ENCODE peak calls at places on chromosomes 7 and 10, in seven cellular contexts. A, P, D, E, M, Q and Y are unnamed samples.

GRCh38 chr7:25124485-25125136 is 449 bp downstream of the CYCS start:
- DNase-seq in A (no peak), P (no peak), D (no peak), E (peak), M (peak), Q (peak), Y (no peak)

GRCh38 chr10:101008823-101009423 is 9.3 kb downstream of the LZTS2 start:
- DNase-seq in A (no peak), P (no peak), D (no peak), E (no peak), M (no peak), Q (no peak), Y (no peak)

GRCh38 chr7:85474234-85474633 is 287.4 kb upstream of the SEMA3D start:
- DNase-seq in A (no peak), P (peak), D (no peak), E (no peak), M (no peak), Q (no peak), Y (no peak)

GRCh38 chr10:1476106-1476803 is 261.1 kb downstream of the ADARB2 start:
- DNase-seq in A (no peak), P (no peak), D (no peak), E (no peak), M (no peak), Q (no peak), Y (no peak)

GRCh38 chr10:110442746-110443145 is 55.0 kb upstream of the DUSP5 start:
- DNase-seq in A (no peak), P (no peak), D (no peak), E (no peak), M (peak), Q (no peak), Y (no peak)

GRCh38 chr10:31000867-31001266 is 30.8 kb downstream of the ZNF438 start:
- DNase-seq in A (no peak), P (no peak), D (no peak), E (no peak), M (no peak), Q (no peak), Y (no peak)

GRCh38 chr10:8969853-8970252 is 915.4 kb downstream of the GATA3 start:
- DNase-seq in A (no peak), P (no peak), D (no peak), E (no peak), M (no peak), Q (no peak), Y (no peak)

GRCh38 chr7:152076324-152076821 is 50.9 kb downstream of the GALNT11 start:
- DNase-seq in A (peak), P (no peak), D (peak), E (no peak), M (no peak), Q (peak), Y (peak)

GRCh38 chr7:36036590-36036989 is 116.5 kb upstream of the EEPD1 start:
- DNase-seq in A (peak), P (no peak), D (no peak), E (no peak), M (no peak), Q (no peak), Y (no peak)

GRCh38 chr7:121286742-121287699 is 41.8 kb upstream of the WNT16 start:
- DNase-seq in A (no peak), P (peak), D (no peak), E (no peak), M (no peak), Q (no peak), Y (no peak)

GRCh38 chr10:35058686-35059085 is 31.5 kb downstream of the CUL2 start:
- DNase-seq in A (no peak), P (no peak), D (no peak), E (no peak), M (no peak), Q (no peak), Y (no peak)

GRCh38 chr7:133310232-133310852 is 57.5 kb downstream of the EXOC4 start:
- DNase-seq in A (peak), P (peak), D (peak), E (no peak), M (no peak), Q (no peak), Y (no peak)

GRCh38 chr10:103448751-103449150 is 3.4 kb downstream of the CALHM2 start:
- DNase-seq in A (peak), P (peak), D (peak), E (no peak), M (peak), Q (no peak), Y (peak)

GRCh38 chr10:51896849-51897248 is 197.5 kb upstream of the CSTF2T start:
- DNase-seq in A (no peak), P (peak), D (no peak), E (no peak), M (no peak), Q (no peak), Y (no peak)

GRCh38 chr7:35370694-35371093 is 116.8 kb upstream of the TBX20 start:
- DNase-seq in A (no peak), P (no peak), D (no peak), E (no peak), M (no peak), Q (no peak), Y (no peak)

GRCh38 chr10:54958844-54959243 is 157.8 kb upstream of the PCDH15 start:
- DNase-seq in A (peak), P (no peak), D (no peak), E (no peak), M (no peak), Q (no peak), Y (no peak)

GRCh38 chr10:51667992-51668689 is 31.3 kb downstream of the CSTF2T start:
- DNase-seq in A (peak), P (peak), D (no peak), E (no peak), M (no peak), Q (no peak), Y (no peak)

GRCh38 chr10:107561136-107561650 is 396.7 kb upstream of the SORCS1 start:
- DNase-seq in A (no peak), P (no peak), D (no peak), E (no peak), M (no peak), Q (no peak), Y (no peak)

GRCh38 chr10:1420663-1421362 is 316.5 kb downstream of the ADARB2 start:
- DNase-seq in A (no peak), P (no peak), D (peak), E (no peak), M (no peak), Q (peak), Y (peak)

GRCh38 chr10:7333995-7334964 is 76.6 kb downstream of the SFMBT2 start:
- DNase-seq in A (no peak), P (peak), D (no peak), E (no peak), M (no peak), Q (no peak), Y (no peak)

GRCh38 chr10:100996678-100997363 is 2.8 kb upstream of the LZTS2 start:
- DNase-seq in A (no peak), P (no peak), D (peak), E (no peak), M (peak), Q (peak), Y (no peak)

GRCh38 chr7:66188645-66189044 is 16.5 kb upstream of the TPST1 start:
- DNase-seq in A (no peak), P (no peak), D (no peak), E (no peak), M (no peak), Q (no peak), Y (no peak)

GRCh38 chr10:80410578-80411145 is 2.3 kb downstream of the PRXL2A start:
- DNase-seq in A (peak), P (no peak), D (no peak), E (no peak), M (no peak), Q (no peak), Y (no peak)

GRCh38 chr7:78232806-78233205 is 434.2 kb downstream of the PHTF2 start:
- DNase-seq in A (no peak), P (peak), D (no peak), E (no peak), M (no peak), Q (no peak), Y (no peak)

GRCh38 chr10:124626759-124627380 is 117.3 kb downstream of the FAM53B start:
- DNase-seq in A (no peak), P (no peak), D (no peak), E (no peak), M (no peak), Q (no peak), Y (peak)

GRCh38 chr10:124641282-124642075 is 102.7 kb downstream of the FAM53B start:
- DNase-seq in A (no peak), P (peak), D (peak), E (no peak), M (peak), Q (peak), Y (peak)

GRCh38 chr10:102948786-102949185 is 30.7 kb downstream of the CNNM2 start:
- DNase-seq in A (no peak), P (no peak), D (no peak), E (no peak), M (no peak), Q (no peak), Y (no peak)

GRCh38 chr10:63264852-63265617 is 131.9 kb downstream of the NRBF2 start:
- DNase-seq in A (peak), P (peak), D (peak), E (no peak), M (no peak), Q (peak), Y (no peak)

GRCh38 chr7:113099284-113099919 is 12.8 kb upstream of the GPR85 start:
- DNase-seq in A (no peak), P (peak), D (no peak), E (no peak), M (no peak), Q (no peak), Y (no peak)

DNA sequence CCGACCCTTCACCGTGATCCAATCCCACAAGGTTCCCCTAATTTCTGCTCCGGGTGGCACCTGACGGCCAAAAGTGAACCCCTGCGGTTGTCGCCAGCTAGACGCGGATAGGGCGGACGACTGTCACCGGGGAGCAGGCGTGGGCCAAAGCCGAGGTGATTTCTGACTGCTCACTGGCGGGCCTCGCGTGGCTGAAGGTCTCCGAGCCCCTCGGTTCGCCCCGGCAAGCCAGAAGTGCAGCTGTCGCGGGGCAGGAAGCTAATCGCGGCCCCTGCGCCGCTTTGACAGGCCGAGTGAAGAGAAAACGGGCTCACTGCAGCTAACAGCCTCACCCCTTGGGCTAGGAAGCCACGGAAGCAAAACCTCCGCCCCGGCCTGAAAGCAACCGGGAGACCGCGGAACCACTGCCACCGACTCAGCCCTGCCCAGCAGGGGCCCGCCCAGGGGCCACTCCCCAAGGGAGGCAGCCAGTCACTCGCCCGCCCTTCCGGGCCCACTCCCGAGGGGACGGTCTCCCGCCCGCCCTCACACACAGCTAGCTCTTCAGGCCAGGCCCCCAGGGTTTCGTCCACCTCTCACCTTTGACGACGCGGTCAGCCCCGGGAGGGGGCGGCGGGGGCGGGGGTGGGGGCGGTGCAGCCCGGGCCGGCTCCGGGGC is 469 bp downstream of the PPP3CB start:
- DNase-seq in A (peak), P (peak), D (peak), E (peak), M (peak), Q (peak), Y (peak)
- TF ChIP-seq POLR2A in A (peak), P (peak), D (no peak), E (no peak), M (peak), Q (peak), Y (peak)

DNA sequence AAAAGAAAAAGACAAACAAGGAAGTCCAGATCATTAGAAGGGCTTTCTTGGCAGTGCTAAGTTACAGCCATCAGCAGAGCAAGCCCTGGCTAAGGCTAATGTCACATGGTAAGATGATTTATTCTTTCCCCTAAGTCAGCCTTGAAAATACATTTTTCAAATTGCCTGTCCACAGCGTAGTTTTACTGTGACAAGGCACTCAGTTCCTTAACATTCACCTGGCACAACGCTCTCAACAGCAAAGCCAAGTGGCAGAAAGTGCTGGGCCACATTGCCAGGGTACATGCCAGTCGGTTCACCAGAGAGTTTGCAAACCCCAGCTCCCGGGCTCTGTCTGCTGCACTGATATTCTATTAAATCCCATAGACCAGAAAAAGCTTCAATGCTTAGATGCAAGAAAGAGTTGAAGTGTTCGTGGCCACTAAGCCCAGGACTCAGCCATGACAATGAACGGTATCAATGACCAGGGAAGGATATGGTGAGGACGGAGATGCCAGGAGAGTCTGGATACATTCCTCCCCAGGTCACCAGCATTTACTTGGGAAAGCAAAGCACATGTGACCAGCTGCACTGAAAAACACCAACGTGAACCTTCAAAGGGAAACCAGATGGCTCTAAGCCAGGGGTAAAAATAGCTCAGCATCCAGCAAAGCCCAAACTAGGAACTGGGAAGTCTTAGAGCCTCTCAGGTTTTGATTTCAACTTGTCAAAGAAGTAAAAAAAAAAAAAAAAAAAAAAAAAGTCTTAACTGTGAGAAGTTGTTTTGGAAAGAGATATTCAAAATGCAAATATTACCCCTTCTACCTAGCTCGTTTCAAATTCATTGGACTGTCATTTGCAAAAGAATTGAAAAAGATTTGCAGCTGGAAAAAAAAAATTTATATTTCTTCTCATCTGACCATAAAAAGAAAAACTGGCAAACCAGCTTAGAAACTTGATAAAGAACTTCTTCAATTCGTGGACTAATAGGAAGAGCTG is 23.9 kb upstream of the MPP7 start:
- DNase-seq in A (peak), P (peak), D (no peak), E (no peak), M (peak), Q (no peak), Y (no peak)
- TF ChIP-seq POLR2A in A (no peak), P (no peak), D (no peak), E (no peak), M (no peak), Q (no peak), Y (no peak)

DNA sequence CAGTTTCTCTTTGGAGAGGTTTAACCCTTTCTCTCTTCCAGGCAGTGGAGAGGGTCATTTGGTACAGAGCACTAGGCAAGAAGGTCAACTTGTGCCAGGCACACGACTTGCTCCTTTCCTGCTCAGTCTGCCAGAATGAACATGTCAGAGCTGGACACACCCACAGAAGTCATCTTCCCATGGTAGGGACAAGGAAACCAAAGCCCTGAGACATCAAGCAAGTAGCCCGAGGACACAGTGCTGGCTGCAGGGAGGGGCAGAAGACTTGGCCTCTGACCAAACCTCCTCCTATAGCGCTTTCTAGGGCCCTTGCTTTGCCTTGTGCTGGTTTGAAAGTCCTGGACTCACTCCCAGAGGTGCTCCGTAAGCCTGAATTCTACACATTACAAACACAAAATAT is 89.3 kb downstream of the ATXN7L1 start:
- DNase-seq in A (no peak), P (no peak), D (no peak), E (no peak), M (peak), Q (no peak), Y (no peak)
- TF ChIP-seq POLR2A in A (no peak), P (no peak), D (no peak), E (no peak), M (no peak), Q (no peak), Y (no peak)

DNA sequence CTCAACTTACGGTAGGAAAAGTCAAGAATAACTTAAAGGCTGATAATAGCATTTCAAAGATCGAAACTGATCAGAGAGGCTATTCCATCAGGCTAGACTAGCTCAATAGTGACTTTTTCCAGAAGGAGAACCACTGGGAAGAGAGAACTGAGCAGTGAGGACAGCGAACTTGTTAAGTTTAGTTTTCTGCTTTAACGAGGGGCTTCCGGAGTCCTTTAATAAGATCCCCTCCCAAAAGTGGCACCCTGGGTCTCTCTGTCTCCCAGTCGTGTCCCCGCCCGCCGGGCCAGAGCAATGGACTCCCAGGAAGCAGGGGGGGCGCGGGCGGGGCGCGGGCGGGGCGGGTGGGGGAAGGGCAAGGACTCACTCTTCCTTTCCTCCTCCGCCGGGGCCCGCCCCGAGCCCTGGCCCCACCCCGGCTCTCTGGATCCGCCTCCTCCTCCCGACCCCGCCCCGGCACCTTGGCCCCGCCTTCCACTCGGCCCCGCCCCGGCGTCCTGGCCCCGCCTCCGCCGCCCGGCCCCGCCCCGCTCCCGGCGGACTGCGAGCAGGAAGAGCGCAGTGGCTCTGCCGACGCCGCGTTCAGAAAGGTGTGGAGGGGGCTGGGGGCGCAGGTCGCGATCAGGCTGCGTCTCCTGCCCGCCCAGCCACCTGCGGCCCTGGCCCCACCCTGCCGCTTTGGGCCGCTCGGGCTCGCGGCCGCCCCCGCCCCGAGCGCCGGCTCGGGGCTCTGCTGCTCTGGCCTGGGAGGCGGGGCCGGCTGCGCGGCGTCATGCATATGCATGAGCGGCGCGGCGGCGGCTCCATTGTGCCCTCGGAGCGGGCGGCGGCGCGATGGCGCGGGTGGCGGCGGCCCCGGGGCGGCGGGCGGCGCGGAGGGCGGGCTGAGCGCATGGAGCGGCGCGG is at the start of gene ZMIZ2:
- DNase-seq in A (peak), P (peak), D (peak), E (peak), M (peak), Q (peak), Y (peak)
- TF ChIP-seq POLR2A in A (peak), P (peak), D (peak), E (peak), M (peak), Q (peak), Y (peak)

GRCh38 chr10:97633921-97634320 is 621 bp upstream of the MORN4 start:
- DNase-seq in A (no peak), P (no peak), D (peak), E (no peak), M (no peak), Q (no peak), Y (no peak)

GRCh38 chr10:97629289-97629688 is 4.0 kb downstream of the MORN4 start:
- DNase-seq in A (no peak), P (no peak), D (no peak), E (no peak), M (no peak), Q (no peak), Y (no peak)

GRCh38 chr10:97631098-97631497 is 2.2 kb downstream of the MORN4 start:
- DNase-seq in A (no peak), P (peak), D (no peak), E (no peak), M (no peak), Q (no peak), Y (no peak)

GRCh38 chr10:97635577-97635976 is 2.3 kb upstream of the MORN4 start:
- DNase-seq in A (no peak), P (no peak), D (no peak), E (no peak), M (no peak), Q (no peak), Y (no peak)

DNA sequence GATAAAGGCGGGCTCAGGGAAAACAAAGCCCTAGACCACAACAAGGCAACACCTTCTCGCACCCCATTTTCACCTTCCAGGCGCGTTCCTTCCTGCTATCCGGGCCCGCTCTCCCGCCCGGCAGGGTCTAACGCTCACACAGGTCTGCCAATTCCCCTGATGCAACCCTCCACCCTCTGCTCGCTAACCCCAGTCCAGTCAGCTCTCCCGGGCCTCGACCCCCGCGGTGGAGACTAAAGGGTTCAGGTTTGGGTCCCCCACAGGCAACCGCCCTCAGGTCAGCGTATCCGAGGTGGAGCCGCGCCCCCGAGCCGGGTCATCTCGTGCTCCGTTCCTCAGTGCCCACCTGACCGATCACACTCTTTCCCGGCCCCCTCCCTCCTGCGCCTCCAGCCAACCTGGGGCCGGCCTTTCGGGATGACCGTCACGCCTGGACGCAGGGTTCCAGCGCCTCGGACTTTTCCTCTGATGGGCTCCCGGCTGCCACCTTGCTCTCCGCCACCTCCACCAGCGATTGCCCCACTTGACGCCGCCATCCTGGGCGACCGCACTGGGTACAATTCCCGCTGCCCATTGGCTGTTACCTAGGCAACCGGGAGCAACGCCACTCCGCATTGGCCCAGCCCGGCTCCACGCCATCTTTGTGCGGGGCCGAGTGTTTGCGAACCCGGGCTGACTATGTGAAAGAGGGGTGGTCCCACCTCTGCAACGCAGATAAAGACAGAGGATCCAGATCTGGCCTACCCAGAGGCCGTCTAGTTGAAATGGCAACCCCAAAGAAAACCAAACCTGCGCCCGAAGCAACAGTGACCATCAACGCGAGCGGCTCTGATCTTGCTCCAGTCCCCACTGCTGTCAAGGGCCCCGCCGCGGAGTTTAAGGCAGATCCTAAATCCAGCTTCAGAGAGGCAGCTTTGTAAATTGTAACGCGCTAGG is at the start of gene MORN4:
- DNase-seq in A (peak), P (peak), D (peak), E (peak), M (peak), Q (peak), Y (peak)
- TF ChIP-seq POLR2A in A (no peak), P (no peak), D (no peak), E (no peak), M (no peak), Q (peak), Y (peak)

GRCh38 chr7:30700941-30701340 is 18.7 kb upstream of the CRHR2 start:
- DNase-seq in A (no peak), P (no peak), D (no peak), E (no peak), M (no peak), Q (no peak), Y (no peak)
- TF ChIP-seq POLR2A in A (no peak), P (no peak), D (no peak), E (no peak), M (no peak), Q (no peak), Y (no peak)